ENCODE peak calls at places on chromosomes 4 and X, in six cellular contexts. N is lower leg skin, U is GM12892, R is uterus, F is A549, J is ovary. X is an unnamed sample.

GRCh38 chr4:169956441-169956840 is 69.8 kb downstream of the MFAP3L start:
- DNase-seq in N (no peak), U (no peak), R (no peak), F (no peak), J (no peak), X (no peak)

GRCh38 chr4:87739494-87739893 is 59.9 kb upstream of the IBSP start:
- DNase-seq in N (no peak), U (no peak), R (no peak), F (no peak), J (no peak), X (no peak)

GRCh38 chr4:149914521-149915115 is 99.0 kb upstream of the IQCM start:
- DNase-seq in N (no peak), U (peak), R (peak), F (peak), J (no peak), X (peak)

GRCh38 chrX:153736071-153736820 is 11.6 kb downstream of the ABCD1 start:
- DNase-seq in N (peak), U (no peak), R (no peak), F (no peak), J (no peak), X (no peak)

GRCh38 chr4:1855334-1856070 is 454 bp downstream of the LETM1 start:
- DNase-seq in N (no peak), U (peak), R (no peak), F (no peak), J (peak), X (peak)

GRCh38 chr4:159455675-159456235 is 352.9 kb downstream of the RAPGEF2 start:
- DNase-seq in N (no peak), U (no peak), R (no peak), F (peak), J (no peak), X (peak)

GRCh38 chr4:3371038-3371437 is 70.7 kb upstream of the HGFAC start:
- DNase-seq in N (no peak), U (no peak), R (no peak), F (no peak), J (no peak), X (no peak)

GRCh38 chr4:121736735-121737351 is 28.1 kb downstream of the SMIM43 start:
- DNase-seq in N (no peak), U (no peak), R (peak), F (peak), J (no peak), X (peak)

GRCh38 chr4:48450740-48451139 is 32.4 kb upstream of the SLC10A4 start:
- DNase-seq in N (no peak), U (no peak), R (no peak), F (no peak), J (no peak), X (no peak)

GRCh38 chr4:76905521-76905920 is 7.6 kb upstream of the SOWAHB start:
- DNase-seq in N (no peak), U (no peak), R (no peak), F (no peak), J (no peak), X (no peak)

GRCh38 chr4:182193261-182193660 is 49.9 kb upstream of the TENM3 start:
- DNase-seq in N (no peak), U (no peak), R (no peak), F (no peak), J (no peak), X (no peak)

GRCh38 chr4:139922625-139923024 is 231.4 kb downstream of the MAML3 start:
- DNase-seq in N (no peak), U (no peak), R (no peak), F (no peak), J (no peak), X (no peak)

GRCh38 chrX:37599735-37600134 is 28.3 kb downstream of the LANCL3 start:
- DNase-seq in N (no peak), U (no peak), R (no peak), F (no peak), J (no peak), X (no peak)

GRCh38 chr4:76067652-76068286 is 6.7 kb upstream of the ART3 start:
- DNase-seq in N (peak), U (peak), R (peak), F (peak), J (peak), X (peak)

GRCh38 chr4:10117424-10118354 is 1.1 kb upstream of the WDR1 start:
- DNase-seq in N (no peak), U (no peak), R (peak), F (no peak), J (peak), X (no peak)

GRCh38 chr4:151527699-151528098 is 118.7 kb downstream of the FHIP1A start:
- DNase-seq in N (no peak), U (no peak), R (no peak), F (no peak), J (no peak), X (no peak)

GRCh38 chr4:181670506-181670905 is 572.7 kb upstream of the TENM3 start:
- DNase-seq in N (no peak), U (no peak), R (no peak), F (no peak), J (no peak), X (no peak)

GRCh38 chrX:29665532-29665931 is 549.8 kb upstream of the MAGEB2 start:
- DNase-seq in N (no peak), U (no peak), R (no peak), F (no peak), J (no peak), X (no peak)

GRCh38 chr4:761086-761485 is 55.5 kb downstream of the PCGF3 start:
- DNase-seq in N (no peak), U (no peak), R (no peak), F (no peak), J (no peak), X (no peak)

GRCh38 chr4:761739-762138 is 56.1 kb downstream of the PCGF3 start:
- DNase-seq in N (no peak), U (no peak), R (no peak), F (no peak), J (no peak), X (no peak)

GRCh38 chr4:763922-764321 is 58.3 kb downstream of the PCGF3 start:
- DNase-seq in N (no peak), U (no peak), R (no peak), F (no peak), J (no peak), X (no peak)

GRCh38 chr4:763191-763810 is 57.7 kb downstream of the PCGF3 start:
- DNase-seq in N (no peak), U (no peak), R (no peak), F (no peak), J (no peak), X (no peak)

DNA sequence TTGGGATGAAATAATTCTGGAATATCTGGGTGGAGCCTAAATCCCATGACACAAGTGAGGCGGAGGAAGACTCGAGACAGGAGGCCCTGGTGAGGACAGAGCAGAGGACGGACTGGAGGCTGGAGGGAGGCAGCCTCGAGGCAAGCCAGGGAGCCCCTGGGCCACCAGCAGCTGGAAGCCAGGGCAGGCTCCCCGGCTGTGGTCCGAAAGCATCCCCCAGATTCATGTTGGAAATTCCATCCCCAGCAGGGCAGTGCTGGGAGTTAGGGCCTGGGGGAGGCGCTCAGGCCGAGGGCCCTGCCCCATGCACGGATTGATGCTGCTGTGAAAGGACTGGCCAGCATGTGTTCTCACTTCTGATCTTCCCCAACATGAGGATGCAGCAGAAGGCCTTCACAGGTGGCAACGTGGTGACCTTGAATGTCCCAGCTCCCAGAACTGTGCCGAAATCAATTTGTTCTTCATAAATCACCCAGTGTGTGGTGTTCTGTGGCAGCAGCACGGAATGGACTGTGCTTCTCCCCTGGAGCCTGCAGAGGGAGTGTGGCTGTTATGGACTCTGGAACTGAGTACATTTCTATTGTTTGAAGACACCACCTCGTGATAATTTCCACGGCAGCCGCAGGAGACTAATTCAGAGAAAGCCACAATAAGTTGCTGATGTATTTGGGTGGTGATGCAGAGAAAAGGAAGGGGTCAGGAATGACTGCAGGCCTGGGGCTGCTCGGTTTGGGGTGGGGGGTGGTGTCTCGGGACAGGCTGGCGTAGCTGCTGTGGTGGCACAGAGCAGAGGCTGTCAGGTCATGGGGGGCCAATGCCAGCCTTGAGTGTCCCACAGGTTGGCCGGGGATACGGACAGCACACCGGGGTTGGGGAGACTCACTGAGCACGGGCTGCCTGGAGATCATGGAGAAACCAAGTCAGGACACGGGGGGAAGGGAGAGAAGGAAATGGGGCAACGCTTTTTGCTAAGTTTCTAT is 56.9 kb downstream of the PCGF3 start:
- DNase-seq in N (no peak), U (no peak), R (no peak), F (no peak), J (no peak), X (no peak)
- TF ChIP-seq POLR2A in N (no peak), U (no peak), R (no peak), F (no peak), J (no peak), X (peak)

GRCh38 chr4:45876235-45876890 is 247.5 kb downstream of the GABRG1 start:
- DNase-seq in N (no peak), U (no peak), R (no peak), F (no peak), J (no peak), X (no peak)
- TF ChIP-seq POLR2A in N (no peak), U (no peak), R (no peak), F (no peak), J (no peak), X (no peak)

DNA sequence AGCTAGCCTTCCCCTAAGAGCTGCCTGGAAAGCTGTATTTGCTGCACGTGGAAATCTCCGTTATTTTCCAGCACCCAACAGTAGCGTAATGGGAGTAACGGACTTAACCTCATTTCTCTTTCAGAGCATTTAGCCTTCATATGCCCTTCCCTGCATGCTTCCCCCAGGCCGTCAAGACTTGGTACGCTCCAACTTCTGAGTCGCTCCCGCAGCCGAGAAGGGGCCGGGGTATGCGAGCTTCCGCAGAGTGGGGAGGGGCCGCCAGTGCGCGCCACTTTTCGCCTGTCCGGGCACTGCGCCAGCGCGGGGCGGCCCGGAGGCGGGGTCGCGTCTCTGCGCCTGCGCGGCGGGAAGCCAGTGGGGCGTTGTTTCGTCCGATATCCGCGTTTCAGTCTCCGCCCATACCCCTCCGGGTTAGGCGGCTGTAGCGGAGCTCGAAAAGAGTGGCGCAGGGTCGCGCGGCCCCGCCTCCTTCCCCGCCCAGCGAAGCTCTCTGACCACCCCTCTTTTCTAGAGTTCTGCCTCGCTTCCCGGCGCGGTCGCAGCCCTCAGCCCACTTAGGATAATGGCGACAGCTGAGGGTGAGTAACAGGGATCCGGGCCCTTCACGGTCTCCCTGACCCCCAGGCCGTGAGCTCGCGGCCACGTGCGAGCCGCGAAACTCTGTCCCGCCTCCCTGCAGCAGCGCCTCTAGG is at the start of gene PAICS:
- DNase-seq in N (peak), U (peak), R (peak), F (peak), J (peak), X (peak)
- TF ChIP-seq POLR2A in N (no peak), U (peak), R (peak), F (peak), J (peak), X (peak)

GRCh38 chrX:124263743-124264142 is 68.7 kb upstream of the TEX13D start:
- DNase-seq in N (no peak), U (no peak), R (no peak), F (no peak), J (no peak), X (no peak)

GRCh38 chrX:124268099-124268498 is 64.4 kb upstream of the TEX13D start:
- DNase-seq in N (no peak), U (no peak), R (no peak), F (no peak), J (no peak), X (no peak)

GRCh38 chrX:124260845-124261244 is 71.6 kb upstream of the TEX13D start:
- DNase-seq in N (no peak), U (no peak), R (no peak), F (no peak), J (no peak), X (no peak)

GRCh38 chrX:124266325-124267087 is 66.0 kb upstream of the TEX13D start:
- DNase-seq in N (no peak), U (no peak), R (no peak), F (no peak), J (no peak), X (no peak)
- TF ChIP-seq POLR2A in N (no peak), U (no peak), R (no peak), F (no peak), J (no peak), X (no peak)

X was measured in erythroblast.